ENCODE peak calls at places on chromosomes 11 and 22, in six cellular contexts. U is A549, V is ovary, R is tibial nerve, X is sigmoid colon, S is transverse colon. H is an unnamed sample.
A peak's percentile ranks its signal among the peaks of the same experiment; 100 is the strongest.

GRCh38 chr11:134659882-134660281 is 247.8 kb upstream of the B3GAT1 start:
- DNase-seq in U (no peak), S (no peak), V (no peak), X (peak; percentile 30), R (no peak), H (no peak)

GRCh38 chr11:116467809-116468208 is 305.0 kb downstream of the BUD13 start:
- DNase-seq in V (no peak), X (no peak), U (no peak), S (no peak), R (no peak), H (no peak)

GRCh38 chr11:109644158-109644557 is 222.2 kb downstream of the C11orf87 start:
- DNase-seq in U (no peak), R (no peak), X (no peak), V (no peak), S (no peak), H (no peak)

GRCh38 chr11:134223066-134223465 is 701 bp downstream of the NCAPD3 start:
- DNase-seq in X (no peak), V (no peak), U (peak; percentile 2), R (no peak), S (no peak), H (no peak)

GRCh38 chr11:62988281-62988680 is 3.5 kb upstream of the SLC22A6 start:
- DNase-seq in S (no peak), U (no peak), V (no peak), R (no peak), X (no peak), H (no peak)

GRCh38 chr11:64768300-64768694 is 8.5 kb upstream of the PYGM start:
- DNase-seq in U (no peak), S (no peak), R (no peak), X (no peak), V (no peak), H (no peak)

GRCh38 chr22:39994566-39995345 is at the start of gene FAM83F:
- DNase-seq in S (peak; percentile 74), X (no peak), R (no peak), V (peak; percentile 21), U (no peak), H (no peak)

GRCh38 chr11:46698597-46698996 is 1.8 kb downstream of the ARHGAP1 start:
- DNase-seq in V (no peak), X (no peak), S (no peak), R (no peak), U (no peak), H (no peak)

GRCh38 chr11:76701701-76702100 is 31.2 kb upstream of the LRRC32 start:
- DNase-seq in S (no peak), V (peak; percentile 22), U (no peak), R (no peak), X (no peak), H (no peak)

GRCh38 chr11:12289667-12290476 is 87.5 kb upstream of the PARVA start:
- DNase-seq in X (no peak), S (no peak), V (no peak), R (no peak), U (no peak), H (peak; percentile 43)

GRCh38 chr11:37449146-37449545 is 851.1 kb upstream of the RAG2 start:
- DNase-seq in X (no peak), R (peak; percentile 45), U (peak; percentile 6), V (no peak), S (no peak), H (no peak)

GRCh38 chr11:102360681-102361080 is 13.7 kb downstream of the BIRC2 start:
- DNase-seq in X (no peak), R (no peak), V (no peak), U (no peak), S (no peak), H (no peak)

GRCh38 chr11:16843307-16843706 is 104.9 kb downstream of the C11orf58 start:
- DNase-seq in U (peak; percentile 8), X (no peak), R (no peak), S (peak; percentile 13), V (no peak), H (no peak)

GRCh38 chr11:21556936-21557335 is 635.9 kb upstream of the ANO5 start:
- DNase-seq in S (no peak), X (no peak), R (no peak), U (no peak), V (no peak), H (no peak)

GRCh38 chr11:68946416-68947090 is 34.2 kb downstream of the MRGPRD start:
- DNase-seq in V (peak; percentile 53), X (peak; percentile 82), R (peak; percentile 23), S (no peak), U (peak; percentile 33), H (no peak)

GRCh38 chr11:65390099-65390941 is 3.9 kb downstream of the FRMD8 start:
- DNase-seq in S (no peak), R (no peak), V (no peak), X (peak; percentile 64), U (no peak), H (no peak)

GRCh38 chr11:86335131-86335768 is 33.2 kb downstream of the HIKESHI start:
- DNase-seq in R (no peak), U (no peak), S (no peak), V (no peak), X (no peak), H (no peak)

GRCh38 chr22:35299717-35300497 is at the start of gene TOM1:
- DNase-seq in U (peak; percentile 97), S (peak; percentile 98), X (peak; percentile 98), R (peak; percentile 99), V (peak; percentile 96), H (peak; percentile 98)
- TF ChIP-seq EP300 in U (no peak), S (no peak), X (peak; percentile 6), R (peak; percentile 82), V (peak; percentile 5), H (no peak)

DNA sequence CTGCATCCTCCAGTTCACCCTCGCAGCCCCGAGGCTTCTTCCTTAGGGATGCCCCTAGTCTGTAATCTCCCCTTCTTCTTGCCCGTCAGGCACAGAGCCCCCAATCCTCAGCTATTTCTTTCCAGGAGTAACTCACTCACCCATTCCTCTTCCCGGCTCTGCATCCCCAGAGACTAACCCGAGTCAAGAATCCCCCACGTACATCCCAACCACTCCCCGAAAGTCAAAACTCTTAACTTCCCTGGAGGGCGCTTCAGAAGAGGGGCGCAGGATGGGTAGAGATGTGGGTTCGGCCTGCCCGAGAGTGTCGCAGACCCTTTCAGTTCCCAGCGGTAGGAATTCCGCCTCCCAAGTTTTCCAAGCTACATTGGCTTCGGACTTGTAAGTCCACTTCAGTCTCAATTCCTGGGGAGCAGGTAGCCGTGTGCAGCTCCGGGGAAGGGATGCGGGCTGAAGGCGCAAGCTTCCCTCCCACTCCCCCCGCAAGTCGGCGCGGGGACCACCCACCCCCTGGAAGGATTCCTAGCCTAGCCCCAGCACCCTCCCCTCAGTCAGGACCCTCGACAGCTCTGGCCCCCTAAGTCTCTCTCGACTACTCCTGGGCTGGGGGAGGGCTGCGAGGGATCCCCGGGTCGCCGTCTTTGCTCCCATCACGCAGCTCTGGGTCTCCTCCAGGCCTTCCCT is 871 bp downstream of the BDNF start:
- DNase-seq in V (no peak), X (no peak), R (no peak), U (peak; percentile 73), S (no peak), H (no peak)
- H3K27ac ChIP-seq in V (no peak overlapping the region), X (no peak overlapping the region), R (no peak overlapping the region), U (peak overlapping the region; percentile 96), S (no peak overlapping the region), H (no peak overlapping the region)

GRCh38 chr22:43110927-43111623 is 525 bp downstream of the BIK start:
- DNase-seq in X (no peak), V (no peak), U (no peak), S (peak; percentile 66), R (no peak), H (no peak)

GRCh38 chr22:43113516-43114251 is 3.1 kb downstream of the BIK start:
- DNase-seq in S (peak; percentile 39), U (no peak), V (no peak), R (no peak), X (no peak), H (no peak)

GRCh38 chr22:43109921-43110443 is 568 bp upstream of the BIK start:
- DNase-seq in V (no peak), R (no peak), U (no peak), S (no peak), X (no peak), H (no peak)

GRCh38 chr22:43109511-43109910 is 1.0 kb upstream of the BIK start:
- DNase-seq in R (no peak), U (no peak), X (no peak), S (no peak), V (no peak), H (no peak)

DNA sequence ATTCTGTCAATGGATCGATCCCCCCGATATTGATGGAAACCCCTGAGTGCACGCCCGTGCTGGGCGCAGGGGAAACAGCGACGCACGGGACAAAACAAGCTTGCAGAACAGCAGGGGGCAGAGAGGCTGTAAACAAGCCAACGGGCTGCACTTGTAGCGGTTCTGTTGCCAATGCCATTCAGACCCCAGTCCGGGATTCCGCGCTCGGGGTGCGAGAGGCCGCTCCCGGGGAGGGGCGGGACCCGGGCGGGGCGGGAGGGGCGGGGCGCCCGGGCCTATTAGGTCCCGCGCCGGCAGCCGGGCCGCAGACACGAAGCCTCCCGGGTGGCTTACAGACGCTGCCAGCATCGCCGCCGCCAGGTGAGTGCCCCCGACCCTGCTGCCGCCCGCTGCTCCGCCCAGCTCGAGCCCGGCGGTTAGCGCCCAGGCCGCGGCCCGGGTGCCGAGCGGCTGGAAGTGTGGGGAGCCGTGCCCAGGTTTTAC is at the start of gene BIK:
- DNase-seq in S (peak; percentile 75), U (peak; percentile 41), X (no peak), R (peak; percentile 17), V (no peak), H (peak; percentile 70)
- TF ChIP-seq CTCF in S (no peak), U (no peak), X (no peak), R (no peak), V (no peak), H (no peak)

GRCh38 chr22:30668306-30668655 is 606 bp upstream of the DUSP18 start:
- DNase-seq in X (peak; percentile 65), U (no peak), S (no peak), R (no peak), V (no peak), H (no peak)

GRCh38 chr22:30665786-30666185 is 1.9 kb downstream of the DUSP18 start:
- DNase-seq in V (no peak), U (no peak), S (peak; percentile 54), R (no peak), X (no peak), H (no peak)

GRCh38 chr22:30665266-30665665 is 2.4 kb downstream of the DUSP18 start:
- DNase-seq in R (no peak), S (peak; percentile 50), U (no peak), X (no peak), V (no peak), H (no peak)

GRCh38 chr22:30667092-30667485 is 586 bp downstream of the DUSP18 start:
- DNase-seq in U (no peak), V (no peak), X (no peak), R (no peak), S (peak; percentile 76), H (no peak)

DNA sequence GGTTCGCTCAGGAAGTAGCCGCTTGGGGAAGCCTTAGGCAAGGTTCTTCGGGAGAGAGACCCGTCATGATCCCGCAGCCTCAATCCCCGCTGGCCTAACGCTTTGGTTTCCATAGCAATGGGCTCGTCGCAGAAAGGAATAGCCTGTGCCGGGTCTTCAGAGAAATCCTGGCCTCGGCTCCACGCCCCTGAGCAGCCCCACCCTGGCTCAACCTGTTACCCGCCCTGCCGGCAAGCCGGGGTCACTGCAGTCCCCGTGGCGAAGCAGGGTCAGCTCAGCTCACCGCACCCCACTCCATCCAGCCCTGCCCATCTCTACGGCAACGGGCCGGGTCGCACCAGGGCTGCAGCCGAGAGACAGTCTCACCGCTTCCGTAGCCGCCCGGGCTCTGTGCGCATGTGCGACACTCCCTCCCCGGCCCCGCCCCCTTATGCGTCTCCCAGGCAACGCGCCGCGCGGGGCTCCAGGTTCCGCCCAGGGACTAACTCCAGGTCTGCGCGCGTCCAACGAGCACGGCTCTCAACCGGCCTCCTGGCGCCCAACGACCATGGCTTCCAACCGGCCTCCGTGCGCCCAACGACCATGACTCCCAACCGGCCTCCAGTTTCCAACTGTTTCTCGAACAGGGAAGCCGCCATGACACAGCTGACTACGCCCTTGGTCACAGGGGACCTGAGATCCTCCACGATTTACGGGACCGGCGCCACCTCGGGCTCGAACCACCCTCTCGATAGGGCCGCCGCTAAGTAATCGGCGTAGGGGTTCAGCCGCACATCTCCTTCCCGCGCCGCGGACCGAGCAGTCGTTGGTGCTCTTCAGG is at the start of gene DUSP18:
- DNase-seq in S (peak; percentile 98), X (peak; percentile 96), R (peak; percentile 91), U (peak; percentile 90), V (peak; percentile 90), H (peak; percentile 96)
- TF ChIP-seq EP300 in S (no peak), X (no peak), R (peak; percentile 50), U (no peak), V (no peak), H (no peak)

H was measured in suprapubic skin.